ENCODE peak calls at places on chromosome 20, in ten cellular contexts. G, T, Z, W, B, I, F, C, D and U are unnamed samples.

GRCh38 chr20:44057698-44058675 is 129.0 kb downstream of the JPH2 start:
- DNase-seq in F (peak; percentile 26), G (peak; percentile 49), W (no peak), D (peak; percentile 88), B (no peak), T (no peak), Z (no peak), C (no peak), I (no peak), U (peak; percentile 29)

GRCh38 chr20:59351148-59352040 is 51.0 kb downstream of the EDN3 start:
- DNase-seq in D (peak; percentile 39), W (no peak), T (peak; percentile 87), C (no peak), I (no peak), Z (no peak), F (no peak), G (no peak), B (peak; percentile 15), U (no peak)

GRCh38 chr20:50686767-50687266 is 4.5 kb downstream of the RIPOR3 start:
- DNase-seq in D (no peak), B (no peak), W (no peak), F (no peak), I (no peak), C (no peak), T (no peak), Z (no peak), G (no peak), U (no peak)

GRCh38 chr20:40604416-40604815 is 84.6 kb downstream of the MAFB start:
- DNase-seq in F (no peak), C (no peak), I (no peak), Z (no peak), B (no peak), T (no peak), W (no peak), G (no peak), D (peak; percentile 27), U (no peak)

GRCh38 chr20:44176833-44177533 is 10.0 kb downstream of the JPH2 start:
- DNase-seq in W (no peak), D (peak; percentile 83), Z (peak; percentile 97), G (peak; percentile 75), T (peak; percentile 62), I (no peak), F (peak; percentile 65), C (no peak), B (no peak), U (no peak)

GRCh38 chr20:48267825-48268615 is 482.7 kb upstream of the SULF2 start:
- DNase-seq in F (no peak), T (no peak), D (no peak), G (no peak), C (no peak), I (no peak), Z (no peak), B (no peak), W (no peak), U (no peak)

GRCh38 chr20:23114018-23114417 is 27.9 kb upstream of the CD93 start:
- DNase-seq in T (no peak), G (no peak), D (no peak), Z (no peak), B (no peak), I (no peak), C (no peak), F (no peak), W (no peak), U (no peak)

GRCh38 chr20:1626528-1627192 is 6.9 kb upstream of the SIRPB1 start:
- DNase-seq in F (no peak), C (no peak), W (no peak), B (no peak), G (no peak), T (no peak), D (peak; percentile 0), Z (no peak), I (no peak), U (no peak)

GRCh38 chr20:52425253-52425652 is 233.7 kb upstream of the ZFP64 start:
- DNase-seq in D (no peak), C (no peak), I (no peak), B (no peak), F (no peak), Z (no peak), G (no peak), W (no peak), T (no peak), U (no peak)

GRCh38 chr20:31870703-31871601 is 518 bp downstream of the TTLL9 start:
- DNase-seq in T (no peak), W (no peak), D (no peak), G (no peak), Z (no peak), I (no peak), B (no peak), C (no peak), F (no peak), U (no peak)

GRCh38 chr20:15107952-15108351 is 770.5 kb upstream of the FLRT3 start:
- DNase-seq in F (no peak), G (no peak), T (no peak), Z (no peak), D (no peak), C (no peak), B (no peak), W (no peak), I (no peak), U (no peak)

GRCh38 chr20:53421343-53421742 is 172.3 kb downstream of the ZNF217 start:
- DNase-seq in B (no peak), T (no peak), D (no peak), G (no peak), I (no peak), C (no peak), W (no peak), Z (no peak), F (no peak), U (no peak)

GRCh38 chr20:53494753-53495152 is 98.9 kb downstream of the ZNF217 start:
- DNase-seq in F (no peak), W (no peak), I (no peak), Z (no peak), B (no peak), D (no peak), T (no peak), G (no peak), C (no peak), U (no peak)

GRCh38 chr20:63934271-63935068 is 21.7 kb downstream of the UCKL1 start:
- DNase-seq in Z (no peak), B (no peak), C (no peak), D (no peak), F (no peak), T (no peak), G (no peak), I (no peak), W (no peak), U (peak; percentile 87)

GRCh38 chr20:38114353-38114791 is 50.7 kb downstream of the TGM2 start:
- DNase-seq in Z (peak; percentile 50), F (peak; percentile 38), D (peak; percentile 99), C (no peak), G (no peak), W (no peak), I (no peak), T (peak; percentile 38), B (peak; percentile 81), U (no peak)

GRCh38 chr20:21607971-21608735 is 94.3 kb upstream of the NKX2-2 start:
- DNase-seq in F (no peak), D (peak; percentile 50), C (no peak), G (peak; percentile 68), T (peak; percentile 21), I (no peak), B (no peak), W (no peak), Z (no peak), U (no peak)

GRCh38 chr20:4272225-4272624 is 256.9 kb upstream of the RNF24 start:
- DNase-seq in G (no peak), W (no peak), F (no peak), C (no peak), I (no peak), D (peak; percentile 79), Z (peak; percentile 11), B (no peak), T (no peak), U (no peak)

GRCh38 chr20:44422083-44422482 is 53.6 kb upstream of the TTPAL start:
- DNase-seq in C (no peak), W (no peak), Z (peak; percentile 29), B (peak; percentile 48), F (no peak), G (no peak), I (no peak), D (peak; percentile 66), T (peak; percentile 86), U (no peak)

GRCh38 chr20:5845686-5846651 is 95.8 kb downstream of the SHLD1 start:
- DNase-seq in I (no peak), D (peak; percentile 23), C (no peak), F (no peak), B (peak; percentile 45), W (no peak), T (no peak), G (no peak), Z (no peak), U (no peak)

GRCh38 chr20:19026121-19026878 is 186.1 kb upstream of the SLC24A3 start:
- DNase-seq in D (peak; percentile 46), C (no peak), Z (no peak), F (peak; percentile 37), T (no peak), W (no peak), B (no peak), G (peak; percentile 82), I (no peak), U (no peak)

GRCh38 chr20:62427172-62428007 is at the start of gene RBBP8NL:
- DNase-seq in I (no peak), G (no peak), C (no peak), W (no peak), F (peak; percentile 92), Z (no peak), B (no peak), D (no peak), T (peak; percentile 98), U (no peak)

GRCh38 chr20:25248501-25249172 is 752 bp downstream of the PYGB start:
- DNase-seq in B (peak; percentile 23), Z (no peak), I (no peak), T (peak; percentile 41), G (peak; percentile 74), F (peak; percentile 45), D (peak; percentile 65), W (peak; percentile 49), C (peak; percentile 10), U (no peak)

GRCh38 chr20:16583444-16583843 is 10.2 kb upstream of the KIF16B start:
- DNase-seq in W (no peak), T (no peak), Z (no peak), C (no peak), B (no peak), D (no peak), F (no peak), G (no peak), I (no peak), U (no peak)

GRCh38 chr20:33444797-33445560 is 1.4 kb upstream of the SNTA1 start:
- DNase-seq in F (no peak), I (no peak), D (peak; percentile 43), W (no peak), B (no peak), G (no peak), T (peak; percentile 48), Z (no peak), C (no peak), U (no peak)

GRCh38 chr20:4052554-4052953 is 37.2 kb upstream of the RNF24 start:
- DNase-seq in W (no peak), I (no peak), C (no peak), T (no peak), F (peak; percentile 26), B (no peak), D (no peak), G (no peak), Z (peak; percentile 32), U (no peak)

GRCh38 chr20:49854190-49854875 is 41.7 kb downstream of the SLC9A8 start:
- DNase-seq in I (no peak), F (no peak), G (no peak), C (no peak), B (no peak), D (no peak), W (no peak), Z (no peak), T (no peak), U (no peak)

GRCh38 chr20:37519508-37520416 is 1.3 kb upstream of the NNAT start:
- DNase-seq in C (no peak), D (no peak), B (no peak), W (peak; percentile 41), I (no peak), Z (peak; percentile 51), F (no peak), G (peak; percentile 81), T (no peak), U (no peak)

GRCh38 chr20:40274912-40275654 is 414.0 kb downstream of the MAFB start:
- DNase-seq in W (no peak), G (no peak), D (no peak), F (no peak), Z (no peak), I (no peak), C (no peak), B (no peak), T (no peak), U (no peak)